ENCODE peak calls at places on chromosomes 16 and 17, in five cellular contexts. One of them, this sample, is unnamed. For H3K36me3, the result is how much of the 10 kb centered on the place peaks cover.

GRCh38 chr16:6297666-6298435 is 1034.8 kb upstream of the RBFOX1 start:
- DNase-seq in GM23338: peak
- DNase-seq in K562: no peak
- DNase-seq in endothelial cell of umbilical vein: no peak
- DNase-seq in HCT116: no peak
- DNase-seq in this sample: no peak

GRCh38 chr16:65062736-65063583 is 58.9 kb downstream of the CDH11 start:
- DNase-seq in GM23338: no peak
- DNase-seq in K562: no peak
- DNase-seq in endothelial cell of umbilical vein: no peak
- DNase-seq in HCT116: no peak
- DNase-seq in this sample: no peak

GRCh38 chr16:57700801-57701551 is 6.4 kb downstream of the DRC7 start:
- DNase-seq in GM23338: no peak
- DNase-seq in K562: no peak
- DNase-seq in endothelial cell of umbilical vein: peak
- DNase-seq in HCT116: no peak
- DNase-seq in this sample: no peak

GRCh38 chr16:22183901-22184614 is 21.8 kb downstream of the SDR42E2 start:
- DNase-seq in GM23338: peak
- DNase-seq in K562: peak
- DNase-seq in endothelial cell of umbilical vein: no peak
- DNase-seq in HCT116: no peak
- DNase-seq in this sample: no peak

GRCh38 chr16:64150193-64150592 is 971.7 kb downstream of the CDH11 start:
- DNase-seq in GM23338: no peak
- DNase-seq in K562: no peak
- DNase-seq in endothelial cell of umbilical vein: peak
- DNase-seq in HCT116: no peak
- DNase-seq in this sample: no peak

GRCh38 chr16:62018301-62019060 is 17.8 kb downstream of the CDH8 start:
- DNase-seq in GM23338: peak
- DNase-seq in K562: no peak
- DNase-seq in endothelial cell of umbilical vein: no peak
- DNase-seq in HCT116: no peak
- DNase-seq in this sample: no peak

GRCh38 chr17:10177921-10178788 is 20.3 kb downstream of the GAS7 start:
- DNase-seq in GM23338: peak
- DNase-seq in K562: no peak
- DNase-seq in endothelial cell of umbilical vein: no peak
- DNase-seq in HCT116: no peak
- DNase-seq in this sample: no peak

GRCh38 chr16:4771646-4772045 is 4.7 kb upstream of the ZNF500 start:
- DNase-seq in GM23338: no peak
- DNase-seq in K562: no peak
- DNase-seq in endothelial cell of umbilical vein: no peak
- DNase-seq in HCT116: no peak
- DNase-seq in this sample: no peak

GRCh38 chr17:65514082-65514481 is 47.4 kb downstream of the AXIN2 start:
- DNase-seq in GM23338: no peak
- DNase-seq in K562: no peak
- DNase-seq in endothelial cell of umbilical vein: no peak
- DNase-seq in HCT116: no peak
- DNase-seq in this sample: no peak

GRCh38 chr17:67245073-67245693 is at the start of gene HELZ:
- DNase-seq in GM23338: peak
- DNase-seq in K562: peak
- DNase-seq in endothelial cell of umbilical vein: peak
- DNase-seq in HCT116: peak
- DNase-seq in this sample: no peak

GRCh38 chr17:57860414-57860999 is 10.7 kb upstream of the MRPS23 start:
- DNase-seq in GM23338: no peak
- DNase-seq in K562: no peak
- DNase-seq in endothelial cell of umbilical vein: no peak
- DNase-seq in HCT116: no peak
- DNase-seq in this sample: no peak

GRCh38 chr17:8948462-8948861 is 17.0 kb downstream of the PIK3R5 start:
- DNase-seq in GM23338: no peak
- DNase-seq in K562: no peak
- DNase-seq in endothelial cell of umbilical vein: no peak
- DNase-seq in HCT116: no peak
- DNase-seq in this sample: no peak

GRCh38 chr17:28549274-28550132 is 2.9 kb downstream of the UNC119 start:
- DNase-seq in GM23338: no peak
- DNase-seq in K562: no peak
- DNase-seq in endothelial cell of umbilical vein: no peak
- DNase-seq in HCT116: no peak
- DNase-seq in this sample: no peak

GRCh38 chr17:68489919-68490318 is 22.3 kb upstream of the PRKAR1A start:
- DNase-seq in GM23338: no peak
- DNase-seq in K562: no peak
- DNase-seq in endothelial cell of umbilical vein: no peak
- DNase-seq in HCT116: no peak
- DNase-seq in this sample: no peak

GRCh38 chr17:72931163-72931562 is 161.3 kb downstream of the SLC39A11 start:
- DNase-seq in GM23338: peak
- DNase-seq in K562: no peak
- DNase-seq in endothelial cell of umbilical vein: no peak
- DNase-seq in HCT116: no peak
- DNase-seq in this sample: no peak

GRCh38 chr16:14502932-14503741 is 126.9 kb downstream of the PARN start:
- DNase-seq in GM23338: no peak
- DNase-seq in K562: no peak
- DNase-seq in endothelial cell of umbilical vein: no peak
- DNase-seq in HCT116: no peak
- DNase-seq in this sample: no peak

GRCh38 chr17:36675250-36675649 is 73.9 kb downstream of the MRM1 start:
- DNase-seq in GM23338: no peak
- DNase-seq in K562: no peak
- DNase-seq in endothelial cell of umbilical vein: no peak
- DNase-seq in HCT116: no peak
- DNase-seq in this sample: no peak

GRCh38 chr17:76935331-76935730 is 67.1 kb downstream of the MGAT5B start:
- DNase-seq in GM23338: no peak
- DNase-seq in K562: no peak
- DNase-seq in endothelial cell of umbilical vein: no peak
- DNase-seq in HCT116: no peak
- DNase-seq in this sample: no peak

GRCh38 chr17:60086822-60087591 is 8.3 kb upstream of the HEATR6 start:
- DNase-seq in GM23338: no peak
- DNase-seq in K562: no peak
- DNase-seq in endothelial cell of umbilical vein: no peak
- DNase-seq in HCT116: no peak
- DNase-seq in this sample: no peak

GRCh38 chr17:58020401-58020800 is 13.4 kb upstream of the SRSF1 start:
- DNase-seq in GM23338: no peak
- DNase-seq in K562: no peak
- DNase-seq in endothelial cell of umbilical vein: no peak
- DNase-seq in HCT116: no peak
- DNase-seq in this sample: no peak

GRCh38 chr17:19339341-19339815 is 23.1 kb downstream of the B9D1 start:
- DNase-seq in GM23338: no peak
- DNase-seq in K562: no peak
- DNase-seq in endothelial cell of umbilical vein: no peak
- DNase-seq in HCT116: no peak
- DNase-seq in this sample: no peak

GRCh38 chr17:72163474-72163873 is 42.7 kb downstream of the SOX9 start:
- DNase-seq in GM23338: no peak
- DNase-seq in K562: no peak
- DNase-seq in endothelial cell of umbilical vein: no peak
- DNase-seq in HCT116: no peak
- DNase-seq in this sample: no peak

GRCh38 chr16:88066680-88067529 is 115.7 kb downstream of the BANP start:
- DNase-seq in GM23338: no peak
- DNase-seq in K562: no peak
- DNase-seq in endothelial cell of umbilical vein: no peak
- DNase-seq in HCT116: no peak
- DNase-seq in this sample: no peak

GRCh38 chr16:84058211-84058610 is 15.6 kb upstream of the SLC38A8 start:
- DNase-seq in GM23338: no peak
- DNase-seq in K562: no peak
- DNase-seq in endothelial cell of umbilical vein: no peak
- DNase-seq in HCT116: no peak
- DNase-seq in this sample: no peak

GRCh38 chr16:84059946-84060901 is 17.6 kb upstream of the SLC38A8 start:
- DNase-seq in GM23338: no peak
- DNase-seq in K562: no peak
- DNase-seq in endothelial cell of umbilical vein: no peak
- DNase-seq in HCT116: no peak
- DNase-seq in this sample: no peak

GRCh38 chr16:84056933-84057332 is 14.3 kb upstream of the SLC38A8 start:
- DNase-seq in GM23338: no peak
- DNase-seq in K562: no peak
- DNase-seq in endothelial cell of umbilical vein: no peak
- DNase-seq in HCT116: no peak
- DNase-seq in this sample: no peak

GRCh38 chr16:84059111-84059510 is 16.5 kb upstream of the SLC38A8 start:
- DNase-seq in GM23338: no peak
- DNase-seq in K562: no peak
- DNase-seq in endothelial cell of umbilical vein: no peak
- DNase-seq in HCT116: no peak
- DNase-seq in this sample: no peak

GRCh38 chr16:84058664-84059063 is 16.1 kb upstream of the SLC38A8 start:
- DNase-seq in GM23338: no peak
- DNase-seq in K562: no peak
- DNase-seq in endothelial cell of umbilical vein: no peak
- DNase-seq in HCT116: no peak
- DNase-seq in this sample: no peak
- H3K36me3 ChIP-seq in GM23338: under half
- H3K36me3 ChIP-seq in K562: half or more
- H3K36me3 ChIP-seq in endothelial cell of umbilical vein: under half
- H3K36me3 ChIP-seq in HCT116: under half
- H3K36me3 ChIP-seq in this sample: under half

GRCh38 chr17:2853722-2854580 is 57.7 kb downstream of the RAP1GAP2 start:
- DNase-seq in GM23338: peak
- DNase-seq in K562: peak
- DNase-seq in endothelial cell of umbilical vein: no peak
- DNase-seq in HCT116: no peak
- DNase-seq in this sample: no peak

GRCh38 chr17:2852211-2852610 is 56.0 kb downstream of the RAP1GAP2 start:
- DNase-seq in GM23338: no peak
- DNase-seq in K562: no peak
- DNase-seq in endothelial cell of umbilical vein: no peak
- DNase-seq in HCT116: no peak
- DNase-seq in this sample: no peak

GRCh38 chr17:2852729-2853110 is 56.5 kb downstream of the RAP1GAP2 start:
- DNase-seq in GM23338: peak
- DNase-seq in K562: no peak
- DNase-seq in endothelial cell of umbilical vein: no peak
- DNase-seq in HCT116: no peak
- DNase-seq in this sample: no peak

GRCh38 chr17:2854662-2855061 is 58.4 kb downstream of the RAP1GAP2 start:
- DNase-seq in GM23338: peak
- DNase-seq in K562: no peak
- DNase-seq in endothelial cell of umbilical vein: no peak
- DNase-seq in HCT116: no peak
- DNase-seq in this sample: no peak

DNA sequence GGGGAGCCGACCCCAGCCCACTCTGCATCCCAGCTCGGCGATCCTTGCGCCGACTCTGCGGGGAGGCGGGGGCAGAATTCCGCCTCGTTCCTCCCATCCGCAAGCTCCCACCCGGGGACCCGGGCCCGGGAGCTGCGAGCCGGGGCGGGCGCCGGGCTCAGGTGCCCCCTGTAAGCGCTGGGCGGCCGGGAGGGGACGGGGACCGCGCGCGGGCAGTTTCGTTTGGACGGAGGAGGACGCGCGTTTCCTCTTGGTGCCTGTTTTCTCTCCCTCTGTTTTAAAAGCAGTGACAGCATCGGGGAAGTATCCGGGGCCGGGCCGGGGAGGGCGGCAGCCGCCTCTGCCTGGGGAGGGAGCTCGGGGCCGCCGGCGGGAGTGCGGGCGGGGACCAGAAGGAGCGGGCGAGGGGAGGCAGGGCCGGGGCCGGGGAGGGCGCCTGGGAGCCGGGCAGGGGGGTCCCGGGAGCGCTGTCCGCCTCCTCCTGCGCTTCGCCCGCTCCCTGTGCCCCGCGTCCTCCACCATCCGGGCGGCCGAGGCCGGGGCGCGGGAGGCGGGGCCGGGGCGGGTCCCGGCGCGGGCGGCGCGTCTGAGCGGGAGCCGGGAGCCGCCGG is 57.0 kb downstream of the RAP1GAP2 start:
- DNase-seq in GM23338: peak
- DNase-seq in K562: no peak
- DNase-seq in endothelial cell of umbilical vein: no peak
- DNase-seq in HCT116: no peak
- DNase-seq in this sample: no peak
- TF ChIP-seq EZH2 in GM23338: no peak
- TF ChIP-seq EZH2 in K562: no peak
- TF ChIP-seq EZH2 in endothelial cell of umbilical vein: no peak
- TF ChIP-seq EZH2 in HCT116: no peak
- TF ChIP-seq EZH2 in this sample: no peak

DNA sequence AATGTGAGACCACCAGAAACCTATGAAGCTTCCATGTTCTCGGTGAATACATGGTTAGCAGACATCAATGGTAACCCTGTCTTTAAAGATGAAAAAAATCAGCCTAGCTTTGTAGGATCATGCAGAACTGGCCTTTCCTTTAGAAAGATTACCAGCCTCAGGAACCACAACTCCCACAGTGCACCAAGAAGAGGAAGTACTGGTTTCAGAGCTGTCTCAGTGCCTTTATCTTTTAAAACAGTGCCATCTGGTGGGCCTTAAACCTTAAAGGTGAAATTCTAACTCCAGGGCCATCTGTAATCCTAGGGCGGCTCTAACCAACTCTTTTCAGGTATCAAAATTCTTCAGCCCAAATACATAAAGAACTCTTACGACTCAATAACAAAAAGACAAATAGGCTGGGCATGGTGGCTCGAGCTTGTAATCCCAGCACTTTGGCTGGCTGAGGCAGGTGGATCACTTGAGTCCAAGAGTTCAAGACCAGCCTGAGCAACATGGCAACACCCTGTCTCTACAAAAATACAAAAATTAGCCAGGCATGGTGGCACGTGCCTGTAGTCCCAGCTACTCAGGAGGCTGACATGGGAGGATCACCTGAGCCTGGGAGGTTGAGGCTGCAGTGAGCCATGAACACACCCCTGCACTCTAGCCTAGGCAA is 5.4 kb downstream of the ATPAF2 start:
- DNase-seq in GM23338: peak
- DNase-seq in K562: peak
- DNase-seq in endothelial cell of umbilical vein: peak
- DNase-seq in HCT116: peak
- DNase-seq in this sample: peak
- TF ChIP-seq POLR2AphosphoS5 in GM23338: no peak
- TF ChIP-seq POLR2AphosphoS5 in K562: no peak
- TF ChIP-seq POLR2AphosphoS5 in endothelial cell of umbilical vein: no peak
- TF ChIP-seq POLR2AphosphoS5 in HCT116: no peak
- TF ChIP-seq POLR2AphosphoS5 in this sample: no peak

DNA sequence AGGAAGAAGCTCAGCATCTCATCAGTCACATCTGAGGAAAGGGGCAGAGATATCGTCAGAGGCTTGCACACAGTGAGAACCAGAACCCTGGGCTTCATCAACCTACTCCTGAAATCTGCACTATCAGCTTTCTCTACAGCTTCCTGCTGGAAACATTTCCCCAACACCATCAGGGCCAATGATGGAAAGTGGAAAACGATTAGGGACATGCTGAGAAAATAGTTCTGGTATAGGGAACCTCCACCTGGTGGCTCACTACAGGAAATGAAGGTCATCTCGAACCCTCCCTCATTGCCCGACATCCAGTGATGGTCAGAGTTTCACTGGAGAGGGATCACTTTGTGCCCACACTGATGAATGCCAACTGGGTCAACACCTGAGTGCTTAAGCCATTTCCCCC is 43.0 kb upstream of the GSG1L start:
- DNase-seq in GM23338: no peak
- DNase-seq in K562: no peak
- DNase-seq in endothelial cell of umbilical vein: no peak
- DNase-seq in HCT116: no peak
- DNase-seq in this sample: no peak
- H3K36me3 ChIP-seq in GM23338: under half
- H3K36me3 ChIP-seq in K562: half or more
- H3K36me3 ChIP-seq in endothelial cell of umbilical vein: under half
- H3K36me3 ChIP-seq in HCT116: half or more
- H3K36me3 ChIP-seq in this sample: half or more